ENCODE peak calls at places on chromosome 21, in eight cellular contexts. P, Y, D, L, F, S, E and R are unnamed samples.

GRCh38 chr21:14995695-14996490 is 68.9 kb downstream of the NRIP1 start:
- DNase-seq in L (no peak), P (no peak), D (peak), Y (peak), E (no peak), S (no peak), F (no peak), R (no peak)

GRCh38 chr21:31509108-31510017 is 150.1 kb upstream of the SOD1 start:
- DNase-seq in S (no peak), Y (no peak), F (no peak), D (no peak), L (peak), P (no peak), E (peak), R (peak)

GRCh38 chr21:16134134-16134533 is 404.4 kb downstream of the USP25 start:
- DNase-seq in F (no peak), Y (no peak), S (no peak), L (no peak), D (no peak), E (no peak), P (no peak), R (no peak)

GRCh38 chr21:45323487-45324380 is 36.0 kb upstream of the POFUT2 start:
- DNase-seq in P (no peak), L (no peak), S (no peak), Y (no peak), D (no peak), E (no peak), F (no peak), R (no peak)

GRCh38 chr21:37986751-37987399 is 70.6 kb upstream of the KCNJ6 start:
- DNase-seq in F (peak), E (no peak), P (no peak), Y (no peak), S (peak), L (no peak), D (no peak), R (no peak)

GRCh38 chr21:35150562-35151226 is 101.6 kb upstream of the RUNX1 start:
- DNase-seq in S (no peak), D (no peak), L (no peak), Y (no peak), E (no peak), F (no peak), P (no peak), R (no peak)

GRCh38 chr21:28771790-28772501 is 220.7 kb downstream of the LTN1 start:
- DNase-seq in S (no peak), D (no peak), F (no peak), P (no peak), L (no peak), E (no peak), Y (no peak), R (no peak)

GRCh38 chr21:36584980-36585940 is 105.3 kb upstream of the CLDN14 start:
- DNase-seq in E (no peak), D (no peak), P (no peak), S (no peak), L (no peak), Y (no peak), F (no peak), R (no peak)

GRCh38 chr21:17903029-17903806 is 84.1 kb upstream of the C21orf91 start:
- DNase-seq in Y (peak), P (peak), L (no peak), S (peak), E (peak), D (no peak), F (peak), R (no peak)

GRCh38 chr21:41827951-41828883 is 50.9 kb downstream of the PRDM15 start:
- DNase-seq in S (no peak), E (no peak), D (no peak), Y (no peak), P (no peak), F (no peak), L (no peak), R (no peak)

GRCh38 chr21:38166214-38166547 is 90.6 kb upstream of the KCNJ15 start:
- DNase-seq in P (peak), Y (no peak), D (no peak), L (no peak), S (no peak), E (no peak), F (peak), R (no peak)

GRCh38 chr21:38506606-38507331 is 8.5 kb upstream of the ERG start:
- DNase-seq in S (no peak), D (no peak), E (peak), F (no peak), Y (peak), L (no peak), P (no peak), R (no peak)

GRCh38 chr21:46052703-46053651 is 44.9 kb upstream of the COL6A2 start:
- DNase-seq in S (no peak), E (peak), Y (no peak), D (no peak), L (no peak), F (no peak), P (no peak), R (peak)

GRCh38 chr21:42337830-42338729 is 12.7 kb downstream of the TFF2 start:
- DNase-seq in S (peak), D (peak), P (peak), Y (peak), L (peak), E (peak), F (peak), R (peak)

GRCh38 chr21:16169102-16169511 is 439.3 kb downstream of the USP25 start:
- DNase-seq in E (no peak), D (no peak), Y (no peak), P (peak), S (no peak), L (no peak), F (no peak), R (no peak)

GRCh38 chr21:26801524-26801923 is 43.7 kb downstream of the ADAMTS1 start:
- DNase-seq in P (no peak), L (no peak), F (peak), S (no peak), E (no peak), Y (no peak), D (no peak), R (no peak)

GRCh38 chr21:38490411-38491020 is 7.8 kb downstream of the ERG start:
- DNase-seq in F (no peak), P (no peak), Y (peak), D (no peak), L (no peak), E (no peak), S (no peak), R (no peak)

GRCh38 chr21:37338671-37339526 is 27.7 kb upstream of the DYRK1A start:
- DNase-seq in E (no peak), F (no peak), D (peak), L (no peak), Y (peak), S (no peak), P (no peak), R (no peak)

GRCh38 chr21:45972716-45973474 is 8.7 kb upstream of the COL6A1 start:
- DNase-seq in P (no peak), D (peak), L (no peak), Y (peak), F (peak), E (no peak), S (no peak), R (no peak)

GRCh38 chr21:35340273-35340672 is 291.2 kb upstream of the RUNX1 start:
- DNase-seq in P (no peak), L (no peak), D (no peak), Y (no peak), F (no peak), E (peak), S (no peak), R (no peak)